ENCODE peak calls at places on chromosomes 7 and 10, in four cellular contexts. B is IMR-90, S is suprapubic skin, U is uterus. G is an unnamed sample.

GRCh38 chr10:92011560-92012214 is 88.1 kb downstream of the BTAF1 start:
- DNase-seq in S (no peak), B (peak), U (no peak), G (peak)

GRCh38 chr7:92366730-92367129 is 80.6 kb upstream of the GATAD1 start:
- DNase-seq in U (no peak), S (no peak), B (peak), G (no peak)

GRCh38 chr7:115300228-115300870 is 378.5 kb downstream of the MDFIC start:
- DNase-seq in U (no peak), S (no peak), B (peak), G (no peak)

GRCh38 chr7:18400726-18401125 is 94.8 kb upstream of the HDAC9 start:
- DNase-seq in U (no peak), B (peak), S (no peak), G (no peak)

GRCh38 chr10:62166331-62167154 is 102.1 kb downstream of the RTKN2 start:
- DNase-seq in U (peak), B (peak), S (no peak), G (no peak)

GRCh38 chr7:111384065-111384891 is 178.0 kb downstream of the IMMP2L start:
- DNase-seq in B (peak), U (no peak), S (no peak), G (peak)

GRCh38 chr10:93820434-93820833 is 62.7 kb downstream of the LGI1 start:
- DNase-seq in B (no peak), U (no peak), S (no peak), G (no peak)

GRCh38 chr7:115178831-115179230 is 256.9 kb downstream of the MDFIC start:
- DNase-seq in U (no peak), B (peak), S (no peak), G (no peak)

GRCh38 chr10:131200856-131201470 is 110.6 kb downstream of the TCERG1L start:
- DNase-seq in B (no peak), U (peak), S (peak), G (no peak)

GRCh38 chr7:157909370-157909769 is 572.6 kb downstream of the DNAJB6 start:
- DNase-seq in S (peak), U (no peak), B (no peak), G (no peak)

GRCh38 chr10:62869958-62870357 is 53.8 kb upstream of the EGR2 start:
- DNase-seq in U (no peak), B (no peak), S (no peak), G (no peak)

GRCh38 chr7:17474724-17475344 is 176.4 kb downstream of the AHR start:
- DNase-seq in B (no peak), U (no peak), S (no peak), G (peak)

GRCh38 chr10:32963102-32963501 is 5.1 kb upstream of the ITGB1 start:
- DNase-seq in U (no peak), S (no peak), B (peak), G (no peak)

GRCh38 chr10:116742367-116743265 is at the start of gene HSPA12A:
- DNase-seq in U (peak), B (peak), S (no peak), G (peak)

GRCh38 chr10:17379151-17379690 is 75.2 kb downstream of the ST8SIA6 start:
- DNase-seq in B (no peak), U (no peak), S (no peak), G (no peak)

GRCh38 chr7:44185729-44186128 is 3.5 kb downstream of the GCK start:
- DNase-seq in U (no peak), S (no peak), B (no peak), G (no peak)

GRCh38 chr10:103193820-103194529 is 903 bp upstream of the NT5C2 start:
- DNase-seq in U (no peak), B (peak), S (no peak), G (no peak)

GRCh38 chr7:22586806-22587180 is 86.8 kb upstream of the STEAP1B start:
- DNase-seq in U (no peak), B (peak), S (no peak), G (no peak)

GRCh38 chr7:22588396-22588795 is 88.4 kb upstream of the STEAP1B start:
- DNase-seq in U (no peak), S (no peak), B (no peak), G (no peak)

GRCh38 chr7:22586101-22586805 is 86.3 kb upstream of the STEAP1B start:
- DNase-seq in U (no peak), S (no peak), B (no peak), G (no peak)

GRCh38 chr7:22589641-22590141 is 89.7 kb upstream of the STEAP1B start:
- DNase-seq in U (peak), S (no peak), B (peak), G (no peak)

GRCh38 chr7:22587322-22587721 is 87.3 kb upstream of the STEAP1B start:
- DNase-seq in B (no peak), U (no peak), S (no peak), G (no peak)
- TF ChIP-seq POLR2A in B (no peak), U (no peak), S (no peak), G (no peak)

GRCh38 chr7:55951637-55952351 is at the start of gene MRPS17:
- DNase-seq in S (peak), U (peak), B (peak), G (peak)
- TF ChIP-seq POLR2A in S (no peak), U (peak), B (peak), G (peak)

DNA sequence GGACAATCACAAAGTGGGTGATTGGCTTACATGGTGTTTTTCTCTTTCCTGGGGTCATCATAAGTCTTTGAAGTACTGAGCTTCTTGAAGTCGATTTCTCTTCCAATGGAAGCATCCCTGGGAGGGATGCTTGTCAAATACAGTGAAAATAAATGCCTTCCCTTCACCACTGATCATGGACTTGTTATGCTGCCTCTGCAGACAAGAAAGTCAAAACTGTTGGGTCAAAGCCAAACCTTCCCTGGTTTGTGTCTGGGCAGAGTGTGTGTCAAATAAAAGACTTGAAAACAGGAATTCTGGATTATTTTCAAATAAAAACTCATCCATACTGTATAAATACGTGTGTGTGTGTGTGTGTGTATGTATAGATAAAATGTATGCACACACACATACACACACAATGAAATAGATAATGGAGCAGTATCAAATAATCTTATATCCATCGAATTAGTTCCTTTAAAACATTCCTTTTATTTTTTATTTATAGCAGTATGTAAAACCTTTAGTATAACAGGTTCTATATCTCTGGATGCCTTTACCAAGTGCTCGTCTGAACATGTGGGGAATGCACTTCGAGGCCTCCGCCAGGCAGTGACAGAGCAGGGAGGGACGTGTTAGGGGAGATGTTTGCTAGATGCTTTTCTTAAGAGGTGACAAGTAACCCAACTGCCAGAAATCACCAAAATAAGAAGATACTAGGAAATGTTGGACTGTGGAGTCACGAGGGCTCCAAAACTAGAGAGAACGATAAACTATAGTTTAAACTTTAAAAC is 27.2 kb upstream of the WNT16 start:
- DNase-seq in U (no peak), S (no peak), B (peak), G (no peak)
- TF ChIP-seq POLR2A in U (no peak), S (no peak), B (no peak), G (no peak)

GRCh38 chr7:30026229-30027064 is at the start of gene FKBP14:
- DNase-seq in S (peak), B (peak), U (peak), G (peak)
- TF ChIP-seq POLR2A in S (no peak), B (peak), U (no peak), G (peak)

DNA sequence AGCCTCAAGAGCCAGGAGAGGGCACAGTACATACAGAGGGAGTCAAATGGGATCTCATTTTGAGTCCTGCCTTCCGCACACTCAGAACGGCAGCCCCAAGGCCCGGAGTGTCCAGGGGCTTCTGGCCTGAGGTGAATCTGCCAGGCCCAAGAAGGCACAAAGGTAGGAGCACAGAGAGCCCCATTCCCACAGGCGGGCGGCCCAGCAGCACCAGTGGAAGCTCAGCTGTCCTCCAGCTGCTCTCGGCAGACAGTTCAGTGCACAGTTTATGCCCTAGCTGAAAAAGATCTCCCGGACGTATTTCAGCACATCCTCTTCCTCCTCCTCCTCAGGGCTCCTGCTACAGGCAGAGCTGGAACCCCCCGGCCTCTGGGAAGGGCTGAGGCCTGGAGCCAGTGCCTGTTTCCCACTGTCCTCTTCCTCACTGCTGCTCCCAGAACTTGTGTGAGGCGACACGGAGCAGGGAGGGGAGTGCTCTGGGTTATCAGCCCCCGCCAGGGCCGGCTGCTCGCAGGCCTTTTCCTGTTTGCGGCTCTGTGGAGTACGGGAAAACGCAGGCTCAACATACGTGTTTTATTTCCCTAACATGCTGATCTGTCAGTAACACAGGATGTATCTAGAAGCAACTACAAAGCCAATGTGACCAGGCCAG is 4.0 kb downstream of the CYREN start:
- DNase-seq in B (no peak), U (no peak), S (no peak), G (no peak)
- TF ChIP-seq POLR2A in B (no peak), U (no peak), S (no peak), G (no peak)

G was measured in H54.